ENCODE peak calls at places on chromosomes 7 and 10, in eight cellular contexts. B is SJSA1; D is CD8-positive, alpha-beta memory T cell; C is sigmoid colon; U is OCI-LY7; L is SK-N-SH; R is endodermal cell; N is left ventricle myocardium inferior. M is an unnamed sample.

GRCh38 chr10:37855691-37856090 is 1.7 kb downstream of the ZNF248 start:
- DNase-seq in B (no peak), D (no peak), C (no peak), U (no peak), L (no peak), R (no peak), N (no peak), M (no peak)

GRCh38 chr10:34967411-34967880 is 122.7 kb downstream of the CUL2 start:
- DNase-seq in B (no peak), D (no peak), C (no peak), U (no peak), L (no peak), R (no peak), N (peak), M (no peak)

GRCh38 chr10:117543999-117544728 is 1.6 kb downstream of the EMX2 start:
- DNase-seq in B (no peak), D (no peak), C (no peak), U (no peak), L (no peak), R (no peak), N (no peak), M (no peak)

GRCh38 chr7:116698930-116699722 is 27.1 kb downstream of the MET start:
- DNase-seq in B (no peak), D (no peak), C (no peak), U (no peak), L (no peak), R (no peak), N (no peak), M (no peak)

GRCh38 chr10:99331207-99331803 is 2.1 kb downstream of the CNNM1 start:
- DNase-seq in B (no peak), D (no peak), C (no peak), U (no peak), L (no peak), R (peak), N (no peak), M (no peak)

GRCh38 chr7:120993575-120994191 is 5.2 kb downstream of the CPED1 start:
- DNase-seq in B (no peak), D (no peak), C (no peak), U (no peak), L (no peak), R (no peak), N (no peak), M (no peak)

GRCh38 chr10:87842220-87842641 is 21.1 kb downstream of the KLLN start:
- DNase-seq in B (no peak), D (no peak), C (no peak), U (no peak), L (no peak), R (no peak), N (no peak), M (no peak)

GRCh38 chr10:7428673-7429350 is 18.0 kb upstream of the SFMBT2 start:
- DNase-seq in B (no peak), D (no peak), C (no peak), U (no peak), L (no peak), R (no peak), N (no peak), M (no peak)

GRCh38 chr7:22582860-22583640 is 83.1 kb upstream of the STEAP1B start:
- DNase-seq in B (no peak), D (no peak), C (no peak), U (no peak), L (no peak), R (peak), N (no peak), M (no peak)

GRCh38 chr7:115274-115911 is 77.0 kb upstream of the FAM20C start:
- DNase-seq in B (no peak), D (no peak), C (peak), U (no peak), L (no peak), R (peak), N (no peak), M (no peak)

GRCh38 chr10:79003183-79004100 is 65.3 kb upstream of the ZMIZ1 start:
- DNase-seq in B (no peak), D (no peak), C (no peak), U (no peak), L (peak), R (no peak), N (no peak), M (no peak)

GRCh38 chr7:139708541-139708940 is 69.3 kb downstream of the HIPK2 start:
- DNase-seq in B (no peak), D (no peak), C (no peak), U (peak), L (no peak), R (peak), N (no peak), M (no peak)

GRCh38 chr10:45657033-45657926 is 15.3 kb downstream of the ZFAND4 start:
- DNase-seq in B (no peak), D (no peak), C (no peak), U (no peak), L (no peak), R (no peak), N (no peak), M (no peak)

GRCh38 chr7:68604516-68604915 is 993.8 kb upstream of the AUTS2 start:
- DNase-seq in B (no peak), D (no peak), C (no peak), U (peak), L (no peak), R (no peak), N (no peak), M (no peak)

GRCh38 chr7:116315803-116316202 is 105.5 kb downstream of the TES start:
- DNase-seq in B (no peak), D (no peak), C (no peak), U (no peak), L (no peak), R (no peak), N (no peak), M (no peak)

GRCh38 chr10:79410315-79411094 is 34.9 kb downstream of the ZCCHC24 start:
- DNase-seq in B (no peak), D (no peak), C (peak), U (no peak), L (no peak), R (no peak), N (no peak), M (no peak)

GRCh38 chr7:11650030-11650429 is 182.0 kb downstream of the THSD7A start:
- DNase-seq in B (no peak), D (no peak), C (no peak), U (no peak), L (no peak), R (no peak), N (no peak), M (no peak)

GRCh38 chr7:143259765-143260164 is 3.5 kb upstream of the GSTK1 start:
- DNase-seq in B (no peak), D (no peak), C (no peak), U (no peak), L (no peak), R (no peak), N (no peak), M (no peak)

GRCh38 chr10:93250010-93250409 is 176.3 kb downstream of the CYP26A1 start:
- DNase-seq in B (no peak), D (no peak), C (no peak), U (no peak), L (no peak), R (no peak), N (no peak), M (no peak)

GRCh38 chr10:122939819-122940543 is 14.0 kb downstream of the C10orf88 start:
- DNase-seq in B (no peak), D (no peak), C (no peak), U (no peak), L (no peak), R (no peak), N (no peak), M (no peak)

GRCh38 chr10:61883376-61883997 is 18.0 kb upstream of the ARID5B start:
- DNase-seq in B (no peak), D (no peak), C (no peak), U (no peak), L (no peak), R (no peak), N (no peak), M (no peak)

GRCh38 chr7:100567045-100567730 is 6.5 kb downstream of the SAP25 start:
- DNase-seq in B (no peak), D (no peak), C (no peak), U (no peak), L (no peak), R (peak), N (no peak), M (no peak)

GRCh38 chr10:19930936-19931859 is 115.0 kb downstream of the PLXDC2 start:
- DNase-seq in B (no peak), D (no peak), C (peak), U (peak), L (peak), R (no peak), N (no peak), M (no peak)

GRCh38 chr7:117673839-117674238 is 194.0 kb downstream of the CFTR start:
- DNase-seq in B (peak), D (no peak), C (no peak), U (peak), L (peak), R (no peak), N (no peak), M (no peak)

GRCh38 chr10:131972474-131973071 is 9.2 kb downstream of the BNIP3 start:
- DNase-seq in B (peak), D (peak), C (peak), U (no peak), L (peak), R (no peak), N (peak), M (peak)

GRCh38 chr7:116582164-116582732 is 57.4 kb downstream of the CAV1 start:
- DNase-seq in B (peak), D (no peak), C (no peak), U (no peak), L (no peak), R (no peak), N (no peak), M (no peak)

GRCh38 chr7:16417958-16418357 is 3.4 kb downstream of the CRPPA start:
- DNase-seq in B (no peak), D (no peak), C (no peak), U (no peak), L (no peak), R (no peak), N (no peak), M (no peak)

GRCh38 chr10:131574363-131574706 is 262.8 kb upstream of the TCERG1L start:
- DNase-seq in B (no peak), D (no peak), C (no peak), U (no peak), L (no peak), R (peak), N (no peak), M (no peak)

DNA sequence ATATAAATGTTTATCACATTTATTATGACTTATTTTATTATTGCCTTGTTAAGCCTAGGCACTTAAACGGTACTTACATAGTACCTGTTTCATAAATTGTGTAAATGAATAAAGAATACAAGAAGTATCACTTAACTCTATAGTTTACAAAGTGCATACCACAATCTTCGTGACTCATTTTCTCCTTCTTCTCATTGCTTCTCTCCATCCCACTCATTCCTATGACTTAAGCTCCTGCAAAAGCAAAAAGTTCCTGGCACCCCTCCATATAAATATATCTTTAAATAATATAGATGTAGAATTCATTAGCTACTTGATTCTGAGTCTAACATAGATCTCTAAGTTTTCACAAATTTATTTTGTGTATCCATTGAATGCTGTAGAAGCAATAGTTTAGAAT is 1382.0 kb upstream of the CELF2 start:
- DNase-seq in B (no peak), D (no peak), C (no peak), U (no peak), L (no peak), R (no peak), N (no peak), M (no peak)
- H3K27ac ChIP-seq in B (no peak), D (no peak), C (no peak), U (no peak), L (no peak), R (no peak), N (no peak), M (no peak)

DNA sequence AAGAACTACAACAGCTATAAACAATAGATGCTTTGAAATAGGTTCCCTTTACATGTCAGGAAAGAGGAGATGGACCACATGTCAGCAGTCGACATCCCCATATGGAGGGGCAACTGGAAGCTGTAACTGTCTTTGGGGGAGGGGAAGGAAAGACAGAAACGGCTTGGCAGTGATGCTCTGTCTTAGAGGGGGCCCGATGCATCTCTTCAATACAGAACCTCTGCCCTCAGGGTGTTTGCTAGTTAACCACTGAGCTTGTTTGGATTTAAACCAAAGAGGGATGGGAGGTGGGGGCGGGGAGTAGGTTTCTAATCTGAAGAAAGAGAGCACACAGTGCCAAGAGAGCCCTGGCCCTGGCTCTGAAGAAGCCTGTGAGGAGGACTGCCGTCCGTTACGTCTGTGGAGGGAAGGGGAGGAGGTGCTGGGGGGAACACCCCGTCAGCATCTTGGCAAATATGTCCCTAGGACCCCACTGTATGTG is 55.2 kb downstream of the CPVL start:
- DNase-seq in B (no peak), D (no peak), C (no peak), U (no peak), L (peak), R (no peak), N (peak), M (no peak)
- H3K4me3 ChIP-seq in B (no peak), D (peak), C (peak), U (no peak), L (no peak), R (no peak), N (peak), M (peak)

GRCh38 chr7:82507365-82507975 is 63.9 kb upstream of the CACNA2D1 start:
- DNase-seq in B (no peak), D (no peak), C (no peak), U (no peak), L (no peak), R (peak), N (no peak), M (no peak)

GRCh38 chr7:82507976-82508677 is 64.5 kb upstream of the CACNA2D1 start:
- DNase-seq in B (no peak), D (no peak), C (no peak), U (no peak), L (no peak), R (peak), N (no peak), M (no peak)

GRCh38 chr7:82501256-82501815 is 57.8 kb upstream of the CACNA2D1 start:
- DNase-seq in B (no peak), D (no peak), C (no peak), U (no peak), L (no peak), R (no peak), N (no peak), M (no peak)

GRCh38 chr7:82506702-82507101 is 63.1 kb upstream of the CACNA2D1 start:
- DNase-seq in B (peak), D (no peak), C (peak), U (no peak), L (no peak), R (peak), N (no peak), M (no peak)

GRCh38 chr7:82506208-82506607 is 62.6 kb upstream of the CACNA2D1 start:
- DNase-seq in B (no peak), D (no peak), C (no peak), U (no peak), L (no peak), R (no peak), N (no peak), M (no peak)
- H3K27ac ChIP-seq in B (no peak), D (no peak), C (no peak), U (no peak), L (no peak), R (no peak), N (no peak), M (no peak)

GRCh38 chr10:30493609-30494530 is 59.9 kb downstream of the MAP3K8 start:
- DNase-seq in B (peak), D (no peak), C (peak), U (peak), L (no peak), R (no peak), N (peak), M (no peak)
- H3K4me3 ChIP-seq in B (no peak), D (no peak), C (no peak), U (peak), L (no peak), R (no peak), N (no peak), M (no peak)

GRCh38 chr10:102744374-102745051 is 765 bp downstream of the WBP1L start:
- DNase-seq in B (no peak), D (no peak), C (peak), U (peak), L (no peak), R (peak), N (no peak), M (peak)
- H3K27ac ChIP-seq in B (peak), D (peak), C (peak), U (peak), L (no peak), R (no peak), N (peak), M (peak)

M was measured in CD4-positive, alpha-beta memory T cell.